ENCODE peak calls at places on chromosomes 2 and 18, in six cellular contexts. T is fibroblast of lung; F is left ventricle myocardium inferior; O is Peyer's patch; X is IMR-90; R is CD8-positive, alpha-beta memory T cell. V is an unnamed sample.
A peak's percentile ranks its signal among the peaks of the same experiment; 100 is the strongest.

GRCh38 chr18:79524181-79525078 is 128.7 kb downstream of the NFATC1 start:
- DNase-seq in T (no peak), F (no peak), O (peak; percentile 58), X (no peak), R (peak; percentile 44), V (peak; percentile 61)

GRCh38 chr2:120541553-120541932 is 194.1 kb upstream of the GLI2 start:
- DNase-seq in T (no peak), F (no peak), O (no peak), X (peak; percentile 9), R (no peak), V (no peak)

GRCh38 chr2:71682341-71682740 is 229.0 kb downstream of the DYSF start:
- DNase-seq in T (no peak), F (no peak), O (no peak), X (no peak), R (no peak), V (peak; percentile 44)

GRCh38 chr2:205766765-205767359 is 84.6 kb downstream of the NRP2 start:
- DNase-seq in T (peak; percentile 77), F (peak; percentile 57), O (peak; percentile 52), X (peak; percentile 72), R (peak; percentile 8), V (no peak)

GRCh38 chr2:197159681-197160211 is 150.8 kb downstream of the ANKRD44 start:
- DNase-seq in T (peak; percentile 45), F (no peak), O (no peak), X (peak; percentile 85), R (no peak), V (no peak)

GRCh38 chr2:44348385-44348784 is 12.9 kb downstream of the PREPL start:
- DNase-seq in T (peak; percentile 61), F (no peak), O (no peak), X (peak; percentile 85), R (no peak), V (no peak)

GRCh38 chr2:239186958-239187357 is 213.9 kb downstream of the HDAC4 start:
- DNase-seq in T (no peak), F (peak; percentile 1), O (no peak), X (no peak), R (no peak), V (no peak)

GRCh38 chr2:42089340-42089925 is 41.6 kb downstream of the PKDCC start:
- DNase-seq in T (peak; percentile 57), F (peak; percentile 72), O (peak; percentile 67), X (peak; percentile 67), R (peak; percentile 70), V (peak; percentile 28)

GRCh38 chr2:213288913-213289700 is 4.8 kb downstream of the SPAG16 start:
- DNase-seq in T (no peak), F (no peak), O (no peak), X (peak; percentile 8), R (no peak), V (no peak)

GRCh38 chr2:26033270-26033768 is 565 bp upstream of the RAB10 start:
- DNase-seq in T (peak; percentile 84), F (no peak), O (no peak), X (peak; percentile 71), R (no peak), V (peak; percentile 76)

GRCh38 chr2:197293252-197294007 is 17.1 kb downstream of the ANKRD44 start:
- DNase-seq in T (no peak), F (no peak), O (no peak), X (no peak), R (peak; percentile 10), V (no peak)

GRCh38 chr2:121080013-121080772 is 204.8 kb downstream of the TFCP2L1 start:
- DNase-seq in T (peak; percentile 53), F (peak; percentile 29), O (no peak), X (peak; percentile 34), R (peak; percentile 17), V (no peak)

GRCh38 chr2:178190938-178191910 is 3.1 kb upstream of the OSBPL6 start:
- DNase-seq in T (no peak), F (no peak), O (no peak), X (no peak), R (no peak), V (no peak)

GRCh38 chr2:43075054-43075593 is 151.3 kb downstream of the ZFP36L2 start:
- DNase-seq in T (peak; percentile 98), F (peak; percentile 81), O (peak; percentile 36), X (peak; percentile 99), R (no peak), V (peak; percentile 94)

GRCh38 chr2:68747918-68748317 is 13.3 kb downstream of the ARHGAP25 start:
- DNase-seq in T (no peak), F (no peak), O (peak; percentile 13), X (no peak), R (no peak), V (no peak)

GRCh38 chr18:46262856-46263255 is 158.7 kb downstream of the HAUS1 start:
- DNase-seq in T (no peak), F (no peak), O (no peak), X (no peak), R (no peak), V (no peak)

GRCh38 chr2:226338825-226339224 is 460.8 kb downstream of the IRS1 start:
- DNase-seq in T (no peak), F (no peak), O (no peak), X (no peak), R (no peak), V (no peak)

GRCh38 chr18:23890589-23890988 is 124.0 kb upstream of the TTC39C start:
- DNase-seq in T (peak; percentile 27), F (no peak), O (no peak), X (peak; percentile 56), R (no peak), V (no peak)

GRCh38 chr2:170005702-170006101 is 172.2 kb upstream of the MYO3B start:
- DNase-seq in T (no peak), F (no peak), O (no peak), X (no peak), R (no peak), V (no peak)

GRCh38 chr2:42954227-42954962 is 162.0 kb upstream of the HAAO start:
- DNase-seq in T (peak; percentile 59), F (no peak), O (no peak), X (peak; percentile 65), R (no peak), V (no peak)

GRCh38 chr2:230155359-230155758 is 64.4 kb downstream of the SP110 start:
- DNase-seq in T (no peak), F (no peak), O (no peak), X (no peak), R (no peak), V (no peak)

GRCh38 chr2:67970071-67970470 is 92.7 kb downstream of the C1D start:
- DNase-seq in T (no peak), F (no peak), O (no peak), X (no peak), R (no peak), V (no peak)

GRCh38 chr2:219672406-219672805 is 45.0 kb downstream of the SLC4A3 start:
- DNase-seq in T (no peak), F (no peak), O (no peak), X (no peak), R (no peak), V (no peak)

GRCh38 chr2:98907966-98908905 is 27.8 kb downstream of the CRACDL start:
- DNase-seq in T (no peak), F (no peak), O (no peak), X (no peak), R (no peak), V (no peak)

GRCh38 chr2:37877457-37878315 is 47.4 kb upstream of the RMDN2 start:
- DNase-seq in T (peak; percentile 74), F (no peak), O (no peak), X (peak; percentile 68), R (peak; percentile 12), V (no peak)

GRCh38 chr2:127293386-127293757 is 572 bp downstream of the ERCC3 start:
- DNase-seq in T (no peak), F (no peak), O (no peak), X (no peak), R (no peak), V (no peak)

GRCh38 chr2:65076345-65076710 is 20.1 kb downstream of the CEP68 start:
- DNase-seq in T (peak; percentile 76), F (no peak), O (peak; percentile 5), X (peak; percentile 84), R (no peak), V (no peak)

GRCh38 chr2:20257411-20257810 is 32.5 kb upstream of the SDC1 start:
- DNase-seq in T (no peak), F (no peak), O (no peak), X (no peak), R (no peak), V (no peak)
- H3K9me3 ChIP-seq in T (no peaks in the 10 kb centered on the region), F (no peaks in the 10 kb centered on the region), O (no peaks in the 10 kb centered on the region), X (no peaks in the 10 kb centered on the region), R (no peaks in the 10 kb centered on the region), V (no peaks in the 10 kb centered on the region)

DNA sequence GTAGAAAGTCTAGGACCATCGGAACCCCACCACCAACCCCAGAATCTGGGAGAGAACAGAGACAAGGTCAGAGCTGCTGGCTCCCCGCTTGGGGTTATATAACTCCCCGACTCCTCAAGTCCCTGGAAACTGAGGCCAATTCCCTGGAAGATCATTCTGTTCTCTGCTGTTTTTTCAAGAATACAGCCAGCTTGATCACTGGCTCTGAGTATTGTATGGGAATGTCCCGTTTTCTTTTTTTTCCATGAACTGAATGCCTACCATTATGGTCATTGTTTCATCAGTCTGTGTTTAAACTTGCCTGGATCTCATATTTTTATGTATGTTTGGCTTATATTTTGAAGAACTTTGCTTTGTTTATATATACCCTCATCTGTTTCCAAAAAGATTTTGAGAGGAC is 90.1 kb upstream of the ALPP start:
- DNase-seq in T (peak; percentile 6), F (no peak), O (no peak), X (peak; percentile 11), R (no peak), V (no peak)
- H3K9me3 ChIP-seq in T (no peaks in the 10 kb centered on the region), F (no peaks in the 10 kb centered on the region), O (no peaks in the 10 kb centered on the region), X (no peaks in the 10 kb centered on the region), R (no peaks in the 10 kb centered on the region), V (no peaks in the 10 kb centered on the region)

GRCh38 chr18:55795101-55795669 is 207.2 kb upstream of the TCF4 start:
- DNase-seq in T (no peak), F (no peak), O (no peak), X (peak; percentile 17), R (no peak), V (no peak)
- H3K9me3 ChIP-seq in T (no peaks in the 10 kb centered on the region), F (peaks cover 4% of the 10 kb centered on the region), O (no peaks in the 10 kb centered on the region), X (no peaks in the 10 kb centered on the region), R (no peaks in the 10 kb centered on the region), V (no peaks in the 10 kb centered on the region)

GRCh38 chr2:107556038-107556627 is 270.6 kb upstream of the RGPD4 start:
- DNase-seq in T (no peak), F (no peak), O (no peak), X (no peak), R (no peak), V (no peak)
- H3K9me3 ChIP-seq in T (no peaks in the 10 kb centered on the region), F (peaks cover 39% of the 10 kb centered on the region), O (peaks cover 4% of the 10 kb centered on the region), X (peaks cover 6% of the 10 kb centered on the region), R (no peaks in the 10 kb centered on the region), V (no peaks in the 10 kb centered on the region)

GRCh38 chr2:46716806-46717732 is 198.5 kb downstream of the MCFD2 start:
- DNase-seq in T (peak; percentile 52), F (no peak), O (no peak), X (peak; percentile 44), R (no peak), V (peak; percentile 19)
- H3K9me3 ChIP-seq in T (no peaks in the 10 kb centered on the region), F (peaks cover 29% of the 10 kb centered on the region), O (no peaks in the 10 kb centered on the region), X (peaks cover 2% of the 10 kb centered on the region), R (peaks cover 10% of the 10 kb centered on the region), V (no peaks in the 10 kb centered on the region)

V was measured in tibial artery.